ENCODE peak calls at places on chromosome 22, in seven cellular contexts. X is A172; L is occipital lobe; T is naive thymus-derived CD8-positive, alpha-beta T cell; G is NCI-H2171; K is mucosa of gallbladder; I is activated CD8-positive, alpha-beta T cell treated with anti-CD3 and anti-CD28 coated beads for 36 hours. H is an unnamed sample.

GRCh38 chr22:28560005-28560742 is 119.5 kb downstream of the TTC28 start:
- DNase-seq in X (peak; percentile 60), L (no peak), T (no peak), G (no peak), K (no peak), I (no peak), H (no peak)

GRCh38 chr22:25232301-25232700 is 12.9 kb downstream of the CRYBB2 start:
- DNase-seq in X (no peak), L (no peak), T (no peak), G (no peak), K (no peak), I (no peak), H (no peak)

GRCh38 chr22:19149047-19149883 is 827 bp downstream of the GSC2 start:
- DNase-seq in X (no peak), L (no peak), T (no peak), G (peak; percentile 10), K (no peak), I (peak; percentile 52), H (peak; percentile 16)

GRCh38 chr22:47793304-47794101 is 1031.1 kb downstream of the TBC1D22A start:
- DNase-seq in X (no peak), L (no peak), T (no peak), G (no peak), K (peak; percentile 4), I (no peak), H (no peak)

GRCh38 chr22:23395476-23396361 is 184.4 kb downstream of the IGLL1 start:
- DNase-seq in X (no peak), L (no peak), T (no peak), G (no peak), K (no peak), I (no peak), H (no peak)

GRCh38 chr22:45233386-45233785 is 7.3 kb downstream of the KIAA0930 start:
- DNase-seq in X (no peak), L (no peak), T (no peak), G (no peak), K (no peak), I (no peak), H (no peak)

GRCh38 chr22:49807129-49807528 is 20.5 kb downstream of the BRD1 start:
- DNase-seq in X (no peak), L (no peak), T (no peak), G (no peak), K (no peak), I (no peak), H (no peak)

GRCh38 chr22:37932821-37933578 is 20.4 kb downstream of the C22orf23 start:
- DNase-seq in X (no peak), L (no peak), T (no peak), G (no peak), K (no peak), I (no peak), H (no peak)

GRCh38 chr22:39250838-39251237 is 6.1 kb upstream of the PDGFB start:
- DNase-seq in X (no peak), L (no peak), T (no peak), G (no peak), K (no peak), I (no peak), H (no peak)

GRCh38 chr22:20083891-20084546 is 4.0 kb downstream of the DGCR8 start:
- DNase-seq in X (no peak), L (no peak), T (no peak), G (no peak), K (no peak), I (no peak), H (no peak)

GRCh38 chr22:46618667-46619066 is 1.5 kb upstream of the GRAMD4 start:
- DNase-seq in X (no peak), L (no peak), T (no peak), G (no peak), K (no peak), I (no peak), H (no peak)

GRCh38 chr22:20408891-20409290 is 14.9 kb downstream of the ZNF74 start:
- DNase-seq in X (no peak), L (no peak), T (no peak), G (no peak), K (no peak), I (no peak), H (no peak)

GRCh38 chr22:24189249-24190158 is 8.2 kb downstream of the SUSD2 start:
- DNase-seq in X (no peak), L (no peak), T (no peak), G (no peak), K (peak; percentile 64), I (peak; percentile 64), H (no peak)

GRCh38 chr22:42683599-42684283 is 34.5 kb upstream of the CYB5R3 start:
- DNase-seq in X (no peak), L (no peak), T (no peak), G (peak; percentile 33), K (peak; percentile 66), I (no peak), H (no peak)

GRCh38 chr22:37193629-37194191 is 5.7 kb upstream of the C1QTNF6 start:
- DNase-seq in X (peak; percentile 67), L (no peak), T (peak; percentile 48), G (no peak), K (no peak), I (peak; percentile 71), H (no peak)

GRCh38 chr22:28855355-28856094 is 27.8 kb upstream of the ZNRF3 start:
- DNase-seq in X (peak; percentile 37), L (peak; percentile 8), T (peak; percentile 68), G (no peak), K (peak; percentile 68), I (peak; percentile 52), H (peak; percentile 9)

GRCh38 chr22:39546889-39547586 is 14.5 kb upstream of the RPS19BP1 start:
- DNase-seq in X (peak; percentile 55), L (peak; percentile 56), T (no peak), G (no peak), K (no peak), I (no peak), H (no peak)

GRCh38 chr22:25960375-25960774 is 208.9 kb upstream of the SEZ6L start:
- DNase-seq in X (no peak), L (no peak), T (no peak), G (no peak), K (no peak), I (no peak), H (no peak)

GRCh38 chr22:45586651-45587405 is 84.1 kb downstream of the FBLN1 start:
- DNase-seq in X (no peak), L (no peak), T (no peak), G (no peak), K (no peak), I (no peak), H (no peak)

GRCh38 chr22:42462016-42462415 is 29.8 kb upstream of the NFAM1 start:
- DNase-seq in X (no peak), L (no peak), T (no peak), G (no peak), K (no peak), I (no peak), H (no peak)

GRCh38 chr22:19448739-19449421 is 1.4 kb upstream of the C22orf39 start:
- DNase-seq in X (no peak), L (no peak), T (no peak), G (no peak), K (no peak), I (peak; percentile 77), H (no peak)

GRCh38 chr22:50714631-50715179 is 23.3 kb upstream of the ACR start:
- DNase-seq in X (no peak), L (no peak), T (no peak), G (no peak), K (no peak), I (no peak), H (no peak)

GRCh38 chr22:45425101-45425500 is 11.6 kb downstream of the RIBC2 start:
- DNase-seq in X (no peak), L (no peak), T (no peak), G (no peak), K (no peak), I (no peak), H (no peak)

GRCh38 chr22:23526588-23527315 is 53.3 kb downstream of the IGLL1 start:
- DNase-seq in X (no peak), L (no peak), T (no peak), G (no peak), K (no peak), I (no peak), H (no peak)

GRCh38 chr22:49847751-49848689 is 5.6 kb upstream of the ZBED4 start:
- DNase-seq in X (no peak), L (no peak), T (no peak), G (no peak), K (no peak), I (no peak), H (no peak)

GRCh38 chr22:46797355-46797754 is 34.9 kb downstream of the TBC1D22A start:
- DNase-seq in X (no peak), L (no peak), T (no peak), G (no peak), K (no peak), I (no peak), H (no peak)

GRCh38 chr22:38072322-38073149 is 11.4 kb downstream of the SLC16A8 start:
- DNase-seq in X (no peak), L (no peak), T (no peak), G (no peak), K (no peak), I (no peak), H (no peak)

GRCh38 chr22:36662981-36663380 is 40.6 kb downstream of the CACNG2 start:
- DNase-seq in X (no peak), L (no peak), T (no peak), G (no peak), K (no peak), I (no peak), H (no peak)

GRCh38 chr22:43501951-43502874 is 90.4 kb downstream of the MPPED1 start:
- DNase-seq in X (no peak), L (peak; percentile 20), T (no peak), G (peak; percentile 88), K (no peak), I (no peak), H (no peak)

GRCh38 chr22:19832476-19833108 is 22.1 kb downstream of the GNB1L start:
- DNase-seq in X (no peak), L (no peak), T (no peak), G (no peak), K (peak; percentile 6), I (no peak), H (no peak)

GRCh38 chr22:26168199-26168915 is 905 bp upstream of the SEZ6L start:
- DNase-seq in X (no peak), L (no peak), T (no peak), G (peak; percentile 22), K (no peak), I (no peak), H (no peak)

GRCh38 chr22:24516301-24516737 is 21.2 kb downstream of the UPB1 start:
- DNase-seq in X (peak; percentile 65), L (no peak), T (no peak), G (no peak), K (no peak), I (no peak), H (no peak)

GRCh38 chr22:23530766-23531282 is 49.3 kb downstream of the IGLL1 start:
- DNase-seq in X (no peak), L (no peak), T (no peak), G (no peak), K (no peak), I (no peak), H (no peak)

GRCh38 chr22:40487663-40488249 is 117.4 kb downstream of the SGSM3 start:
- DNase-seq in X (no peak), L (no peak), T (peak; percentile 34), G (no peak), K (no peak), I (no peak), H (no peak)

GRCh38 chr22:49094151-49094550 is 733.5 kb downstream of the BRD1 start:
- DNase-seq in X (no peak), L (no peak), T (no peak), G (peak; percentile 49), K (no peak), I (no peak), H (no peak)

GRCh38 chr22:44714703-44715350 is 12.8 kb downstream of the PRR5 start:
- DNase-seq in X (no peak), L (no peak), T (no peak), G (no peak), K (no peak), I (no peak), H (no peak)

GRCh38 chr22:44580176-44580575 is 82.1 kb upstream of the RTL6 start:
- DNase-seq in X (no peak), L (no peak), T (no peak), G (no peak), K (no peak), I (no peak), H (peak; percentile 2)

GRCh38 chr22:25736378-25737011 is 5.5 kb upstream of the MYO18B start:
- DNase-seq in X (no peak), L (no peak), T (peak; percentile 53), G (no peak), K (no peak), I (peak; percentile 88), H (no peak)